ENCODE peak calls at places on chromosome 13, in nine cellular contexts. One of them, this sample, is unnamed. For H3K4me1, the result is how much of the 10 kb centered on the place peaks cover.

GRCh38 chr13:75704942-75705320 is 68.8 kb downstream of the LMO7 start:
- DNase-seq in Panc1: no peak
- DNase-seq in adrenal gland: no peak
- DNase-seq in iPS DF 6.9: no peak
- DNase-seq in CD4-positive, alpha-beta memory T cell: no peak
- DNase-seq in foreskin keratinocyte: peak
- DNase-seq in Peyer's patch: no peak
- DNase-seq in heart left ventricle: no peak
- DNase-seq in left ventricle myocardium inferior: no peak
- DNase-seq in this sample: no peak

GRCh38 chr13:94595943-94596574 is at the start of gene TGDS:
- DNase-seq in iPS DF 6.9: peak
- DNase-seq in CD4-positive, alpha-beta memory T cell: peak
- DNase-seq in foreskin keratinocyte: peak
- DNase-seq in Peyer's patch: peak
- DNase-seq in adrenal gland: peak
- DNase-seq in Panc1: peak
- DNase-seq in heart left ventricle: peak
- DNase-seq in left ventricle myocardium inferior: peak
- DNase-seq in this sample: peak

GRCh38 chr13:113796948-113797676 is 38.1 kb downstream of the TMEM255B start:
- DNase-seq in iPS DF 6.9: no peak
- DNase-seq in adrenal gland: no peak
- DNase-seq in Peyer's patch: no peak
- DNase-seq in left ventricle myocardium inferior: no peak
- DNase-seq in CD4-positive, alpha-beta memory T cell: no peak
- DNase-seq in foreskin keratinocyte: no peak
- DNase-seq in Panc1: no peak
- DNase-seq in heart left ventricle: no peak
- DNase-seq in this sample: peak

GRCh38 chr13:92821324-92821723 is 405.3 kb upstream of the GPC6 start:
- DNase-seq in iPS DF 6.9: no peak
- DNase-seq in left ventricle myocardium inferior: no peak
- DNase-seq in foreskin keratinocyte: no peak
- DNase-seq in adrenal gland: no peak
- DNase-seq in Panc1: no peak
- DNase-seq in Peyer's patch: no peak
- DNase-seq in heart left ventricle: no peak
- DNase-seq in CD4-positive, alpha-beta memory T cell: no peak
- DNase-seq in this sample: no peak

GRCh38 chr13:113924184-113924583 is 49.7 kb downstream of the C13orf46 start:
- DNase-seq in CD4-positive, alpha-beta memory T cell: no peak
- DNase-seq in adrenal gland: no peak
- DNase-seq in foreskin keratinocyte: no peak
- DNase-seq in iPS DF 6.9: no peak
- DNase-seq in Peyer's patch: no peak
- DNase-seq in left ventricle myocardium inferior: no peak
- DNase-seq in heart left ventricle: no peak
- DNase-seq in Panc1: no peak
- DNase-seq in this sample: no peak

GRCh38 chr13:26050568-26051230 is 1.1 kb downstream of the SHISA2 start:
- DNase-seq in Panc1: no peak
- DNase-seq in heart left ventricle: peak
- DNase-seq in CD4-positive, alpha-beta memory T cell: no peak
- DNase-seq in Peyer's patch: no peak
- DNase-seq in iPS DF 6.9: no peak
- DNase-seq in foreskin keratinocyte: peak
- DNase-seq in left ventricle myocardium inferior: no peak
- DNase-seq in adrenal gland: no peak
- DNase-seq in this sample: no peak

GRCh38 chr13:113902536-113902935 is 38.7 kb upstream of the GAS6 start:
- DNase-seq in iPS DF 6.9: no peak
- DNase-seq in left ventricle myocardium inferior: no peak
- DNase-seq in Panc1: no peak
- DNase-seq in heart left ventricle: no peak
- DNase-seq in adrenal gland: no peak
- DNase-seq in foreskin keratinocyte: no peak
- DNase-seq in Peyer's patch: no peak
- DNase-seq in CD4-positive, alpha-beta memory T cell: no peak
- DNase-seq in this sample: no peak

GRCh38 chr13:101649490-101650126 is 197.1 kb downstream of the ITGBL1 start:
- DNase-seq in left ventricle myocardium inferior: no peak
- DNase-seq in CD4-positive, alpha-beta memory T cell: no peak
- DNase-seq in foreskin keratinocyte: peak
- DNase-seq in Panc1: no peak
- DNase-seq in iPS DF 6.9: no peak
- DNase-seq in adrenal gland: no peak
- DNase-seq in Peyer's patch: no peak
- DNase-seq in heart left ventricle: no peak
- DNase-seq in this sample: no peak

GRCh38 chr13:91195789-91196188 is 151.7 kb upstream of the MIR17HG start:
- DNase-seq in Panc1: no peak
- DNase-seq in Peyer's patch: no peak
- DNase-seq in foreskin keratinocyte: no peak
- DNase-seq in heart left ventricle: no peak
- DNase-seq in left ventricle myocardium inferior: no peak
- DNase-seq in CD4-positive, alpha-beta memory T cell: no peak
- DNase-seq in iPS DF 6.9: no peak
- DNase-seq in adrenal gland: no peak
- DNase-seq in this sample: no peak

GRCh38 chr13:20711301-20712044 is 8.0 kb downstream of the IL17D start:
- DNase-seq in Panc1: no peak
- DNase-seq in iPS DF 6.9: no peak
- DNase-seq in heart left ventricle: no peak
- DNase-seq in CD4-positive, alpha-beta memory T cell: no peak
- DNase-seq in Peyer's patch: no peak
- DNase-seq in adrenal gland: no peak
- DNase-seq in left ventricle myocardium inferior: no peak
- DNase-seq in foreskin keratinocyte: no peak
- DNase-seq in this sample: no peak

GRCh38 chr13:102935896-102936321 is 90.1 kb downstream of the ERCC5 start:
- DNase-seq in iPS DF 6.9: no peak
- DNase-seq in Peyer's patch: no peak
- DNase-seq in Panc1: no peak
- DNase-seq in CD4-positive, alpha-beta memory T cell: no peak
- DNase-seq in foreskin keratinocyte: no peak
- DNase-seq in heart left ventricle: no peak
- DNase-seq in adrenal gland: no peak
- DNase-seq in left ventricle myocardium inferior: no peak
- DNase-seq in this sample: no peak

GRCh38 chr13:24159362-24159761 is 1.2 kb upstream of the SPATA13 start:
- DNase-seq in foreskin keratinocyte: no peak
- DNase-seq in adrenal gland: no peak
- DNase-seq in iPS DF 6.9: no peak
- DNase-seq in CD4-positive, alpha-beta memory T cell: no peak
- DNase-seq in left ventricle myocardium inferior: no peak
- DNase-seq in Panc1: no peak
- DNase-seq in Peyer's patch: no peak
- DNase-seq in heart left ventricle: no peak
- DNase-seq in this sample: no peak

GRCh38 chr13:101919541-101920306 is 467.2 kb downstream of the ITGBL1 start:
- DNase-seq in CD4-positive, alpha-beta memory T cell: no peak
- DNase-seq in Peyer's patch: no peak
- DNase-seq in left ventricle myocardium inferior: peak
- DNase-seq in Panc1: no peak
- DNase-seq in heart left ventricle: peak
- DNase-seq in foreskin keratinocyte: no peak
- DNase-seq in iPS DF 6.9: no peak
- DNase-seq in adrenal gland: no peak
- DNase-seq in this sample: peak

GRCh38 chr13:42947925-42948324 is 44.1 kb downstream of the EPSTI1 start:
- DNase-seq in Panc1: no peak
- DNase-seq in CD4-positive, alpha-beta memory T cell: no peak
- DNase-seq in adrenal gland: no peak
- DNase-seq in foreskin keratinocyte: no peak
- DNase-seq in left ventricle myocardium inferior: no peak
- DNase-seq in heart left ventricle: no peak
- DNase-seq in iPS DF 6.9: no peak
- DNase-seq in Peyer's patch: no peak
- DNase-seq in this sample: no peak

GRCh38 chr13:48415516-48415915 is 2.6 kb upstream of the LPAR6 start:
- DNase-seq in Panc1: no peak
- DNase-seq in CD4-positive, alpha-beta memory T cell: no peak
- DNase-seq in iPS DF 6.9: no peak
- DNase-seq in left ventricle myocardium inferior: no peak
- DNase-seq in Peyer's patch: no peak
- DNase-seq in foreskin keratinocyte: no peak
- DNase-seq in adrenal gland: no peak
- DNase-seq in heart left ventricle: no peak
- DNase-seq in this sample: no peak

GRCh38 chr13:74132768-74133656 is 1.2 kb downstream of the KLF12 start:
- DNase-seq in CD4-positive, alpha-beta memory T cell: peak
- DNase-seq in left ventricle myocardium inferior: peak
- DNase-seq in foreskin keratinocyte: no peak
- DNase-seq in adrenal gland: peak
- DNase-seq in Peyer's patch: peak
- DNase-seq in iPS DF 6.9: no peak
- DNase-seq in Panc1: no peak
- DNase-seq in heart left ventricle: peak
- DNase-seq in this sample: peak

GRCh38 chr13:33116321-33117010 is 100.2 kb downstream of the KL start:
- DNase-seq in heart left ventricle: no peak
- DNase-seq in Peyer's patch: no peak
- DNase-seq in adrenal gland: no peak
- DNase-seq in iPS DF 6.9: no peak
- DNase-seq in left ventricle myocardium inferior: no peak
- DNase-seq in foreskin keratinocyte: no peak
- DNase-seq in Panc1: no peak
- DNase-seq in CD4-positive, alpha-beta memory T cell: no peak
- DNase-seq in this sample: no peak

GRCh38 chr13:75479102-75479501 is 2.9 kb downstream of the TBC1D4 start:
- DNase-seq in iPS DF 6.9: no peak
- DNase-seq in heart left ventricle: no peak
- DNase-seq in CD4-positive, alpha-beta memory T cell: no peak
- DNase-seq in adrenal gland: no peak
- DNase-seq in left ventricle myocardium inferior: no peak
- DNase-seq in Peyer's patch: no peak
- DNase-seq in foreskin keratinocyte: no peak
- DNase-seq in Panc1: no peak
- DNase-seq in this sample: no peak

GRCh38 chr13:97231118-97231831 is 9.1 kb downstream of the MBNL2 start:
- DNase-seq in heart left ventricle: no peak
- DNase-seq in CD4-positive, alpha-beta memory T cell: no peak
- DNase-seq in adrenal gland: no peak
- DNase-seq in Peyer's patch: no peak
- DNase-seq in iPS DF 6.9: no peak
- DNase-seq in foreskin keratinocyte: no peak
- DNase-seq in left ventricle myocardium inferior: no peak
- DNase-seq in Panc1: no peak
- DNase-seq in this sample: no peak

GRCh38 chr13:64928704-64929499 is 2301.2 kb downstream of the PCDH9 start:
- DNase-seq in CD4-positive, alpha-beta memory T cell: no peak
- DNase-seq in heart left ventricle: no peak
- DNase-seq in Peyer's patch: no peak
- DNase-seq in iPS DF 6.9: no peak
- DNase-seq in Panc1: peak
- DNase-seq in adrenal gland: no peak
- DNase-seq in left ventricle myocardium inferior: no peak
- DNase-seq in foreskin keratinocyte: peak
- DNase-seq in this sample: no peak

GRCh38 chr13:102145750-102146149 is 256.1 kb downstream of the FGF14 start:
- DNase-seq in CD4-positive, alpha-beta memory T cell: no peak
- DNase-seq in left ventricle myocardium inferior: no peak
- DNase-seq in Peyer's patch: no peak
- DNase-seq in Panc1: no peak
- DNase-seq in foreskin keratinocyte: no peak
- DNase-seq in iPS DF 6.9: no peak
- DNase-seq in heart left ventricle: no peak
- DNase-seq in adrenal gland: no peak
- DNase-seq in this sample: no peak

GRCh38 chr13:42377640-42378382 is 105.9 kb downstream of the AKAP11 start:
- DNase-seq in Panc1: no peak
- DNase-seq in iPS DF 6.9: no peak
- DNase-seq in heart left ventricle: no peak
- DNase-seq in CD4-positive, alpha-beta memory T cell: peak
- DNase-seq in adrenal gland: no peak
- DNase-seq in foreskin keratinocyte: no peak
- DNase-seq in Peyer's patch: peak
- DNase-seq in left ventricle myocardium inferior: no peak
- DNase-seq in this sample: no peak

GRCh38 chr13:46609726-46610125 is 56.8 kb downstream of the LRCH1 start:
- DNase-seq in iPS DF 6.9: no peak
- DNase-seq in Panc1: no peak
- DNase-seq in heart left ventricle: no peak
- DNase-seq in CD4-positive, alpha-beta memory T cell: no peak
- DNase-seq in foreskin keratinocyte: no peak
- DNase-seq in adrenal gland: no peak
- DNase-seq in left ventricle myocardium inferior: no peak
- DNase-seq in Peyer's patch: no peak
- DNase-seq in this sample: no peak
- H3K4me1 ChIP-seq in iPS DF 6.9: under half
- H3K4me1 ChIP-seq in Panc1: under half
- H3K4me1 ChIP-seq in heart left ventricle: under half
- H3K4me1 ChIP-seq in CD4-positive, alpha-beta memory T cell: under half
- H3K4me1 ChIP-seq in foreskin keratinocyte: under half
- H3K4me1 ChIP-seq in adrenal gland: under half
- H3K4me1 ChIP-seq in left ventricle myocardium inferior: half or more
- H3K4me1 ChIP-seq in Peyer's patch: under half
- H3K4me1 ChIP-seq in this sample: under half

GRCh38 chr13:110402301-110403069 is 95.4 kb downstream of the COL4A2 start:
- DNase-seq in iPS DF 6.9: no peak
- DNase-seq in CD4-positive, alpha-beta memory T cell: no peak
- DNase-seq in Peyer's patch: no peak
- DNase-seq in Panc1: no peak
- DNase-seq in heart left ventricle: no peak
- DNase-seq in adrenal gland: no peak
- DNase-seq in foreskin keratinocyte: no peak
- DNase-seq in left ventricle myocardium inferior: no peak
- DNase-seq in this sample: no peak
- H3K4me1 ChIP-seq in iPS DF 6.9: under half
- H3K4me1 ChIP-seq in CD4-positive, alpha-beta memory T cell: under half
- H3K4me1 ChIP-seq in Peyer's patch: under half
- H3K4me1 ChIP-seq in Panc1: under half
- H3K4me1 ChIP-seq in heart left ventricle: under half
- H3K4me1 ChIP-seq in adrenal gland: under half
- H3K4me1 ChIP-seq in foreskin keratinocyte: under half
- H3K4me1 ChIP-seq in left ventricle myocardium inferior: half or more
- H3K4me1 ChIP-seq in this sample: under half

DNA sequence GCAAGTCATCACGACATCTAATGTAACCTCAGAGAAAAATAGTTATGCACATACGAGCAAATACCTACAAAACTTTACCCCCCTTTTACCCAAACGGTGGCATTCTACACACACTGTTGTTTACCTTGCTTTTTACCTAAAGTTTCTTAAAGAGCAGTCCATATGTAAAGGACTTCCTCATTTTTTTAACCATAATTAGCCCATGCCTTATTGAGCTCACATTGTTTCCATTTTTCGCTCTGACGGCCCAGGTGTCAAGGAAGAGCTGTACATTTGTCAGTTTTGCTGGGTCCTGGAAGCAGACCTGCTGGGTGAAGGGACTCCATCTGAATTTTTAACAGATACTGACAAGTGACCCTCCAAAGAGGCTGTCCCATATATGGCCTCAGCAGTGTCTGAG is 89.4 kb downstream of the STK24 start:
- DNase-seq in left ventricle myocardium inferior: no peak
- DNase-seq in Peyer's patch: no peak
- DNase-seq in iPS DF 6.9: no peak
- DNase-seq in foreskin keratinocyte: no peak
- DNase-seq in Panc1: no peak
- DNase-seq in CD4-positive, alpha-beta memory T cell: no peak
- DNase-seq in heart left ventricle: no peak
- DNase-seq in adrenal gland: no peak
- DNase-seq in this sample: no peak
- H3K4me1 ChIP-seq in left ventricle myocardium inferior: half or more
- H3K4me1 ChIP-seq in Peyer's patch: half or more
- H3K4me1 ChIP-seq in iPS DF 6.9: under half
- H3K4me1 ChIP-seq in foreskin keratinocyte: under half
- H3K4me1 ChIP-seq in Panc1: under half
- H3K4me1 ChIP-seq in CD4-positive, alpha-beta memory T cell: half or more
- H3K4me1 ChIP-seq in heart left ventricle: under half
- H3K4me1 ChIP-seq in adrenal gland: under half
- H3K4me1 ChIP-seq in this sample: under half

GRCh38 chr13:98557934-98558630 is 18.8 kb downstream of the STK24 start:
- DNase-seq in Peyer's patch: no peak
- DNase-seq in foreskin keratinocyte: no peak
- DNase-seq in iPS DF 6.9: no peak
- DNase-seq in heart left ventricle: no peak
- DNase-seq in left ventricle myocardium inferior: no peak
- DNase-seq in adrenal gland: no peak
- DNase-seq in Panc1: no peak
- DNase-seq in CD4-positive, alpha-beta memory T cell: no peak
- DNase-seq in this sample: no peak
- H3K4me1 ChIP-seq in Peyer's patch: half or more
- H3K4me1 ChIP-seq in foreskin keratinocyte: under half
- H3K4me1 ChIP-seq in iPS DF 6.9: under half
- H3K4me1 ChIP-seq in heart left ventricle: under half
- H3K4me1 ChIP-seq in left ventricle myocardium inferior: half or more
- H3K4me1 ChIP-seq in adrenal gland: under half
- H3K4me1 ChIP-seq in Panc1: under half
- H3K4me1 ChIP-seq in CD4-positive, alpha-beta memory T cell: half or more
- H3K4me1 ChIP-seq in this sample: under half